ENCODE peak calls at places on chromosomes 6 and 20, in eight cellular contexts. X is CD8-positive, alpha-beta T cell; W is neuronal stem cell; V is right cardiac atrium; Q is cardiac muscle cell; U is effector memory CD4-positive, alpha-beta T cell; C is heart right ventricle; R is stomach. Y is an unnamed sample. For H3K4me1, the result is how much of the 10 kb centered on the place peaks cover.

GRCh38 chr6:118993358-118993757 is 58.4 kb upstream of the MCM9 start:
- DNase-seq in R (no peak), U (no peak), W (no peak), X (no peak), V (no peak), Q (no peak), C (no peak), Y (no peak)

GRCh38 chr6:18507018-18507415 is 119.9 kb downstream of the RNF144B start:
- DNase-seq in V (no peak), Q (no peak), C (no peak), U (no peak), X (no peak), W (no peak), R (no peak), Y (no peak)

GRCh38 chr20:37523012-37523391 is 2.0 kb downstream of the NNAT start:
- DNase-seq in V (no peak), U (no peak), W (no peak), X (no peak), C (no peak), R (peak), Q (no peak), Y (no peak)

GRCh38 chr6:130893766-130894165 is 66.6 kb downstream of the SMLR1 start:
- DNase-seq in X (no peak), W (no peak), U (no peak), R (no peak), Q (no peak), V (no peak), C (no peak), Y (no peak)

GRCh38 chr6:142802124-142802523 is 142.9 kb downstream of the HIVEP2 start:
- DNase-seq in X (no peak), W (no peak), U (no peak), R (no peak), C (no peak), V (no peak), Q (peak), Y (peak)

GRCh38 chr20:9867196-9867980 is 28.5 kb upstream of the PAK5 start:
- DNase-seq in R (no peak), C (no peak), X (no peak), V (no peak), Q (no peak), U (no peak), W (no peak), Y (no peak)

GRCh38 chr20:53569606-53570307 is 23.9 kb downstream of the ZNF217 start:
- DNase-seq in X (no peak), R (peak), W (no peak), Q (no peak), U (no peak), V (no peak), C (no peak), Y (no peak)

GRCh38 chr6:20169786-20170185 is 42.5 kb downstream of the MBOAT1 start:
- DNase-seq in R (no peak), C (no peak), X (no peak), U (no peak), Q (no peak), W (no peak), V (peak), Y (no peak)

GRCh38 chr20:25248501-25249172 is 752 bp downstream of the PYGB start:
- DNase-seq in Q (peak), R (peak), C (no peak), X (no peak), U (no peak), V (peak), W (peak), Y (no peak)

GRCh38 chr6:39816744-39817143 is 24.6 kb downstream of the DAAM2 start:
- DNase-seq in X (no peak), V (peak), Q (no peak), C (no peak), U (no peak), R (no peak), W (no peak), Y (no peak)

GRCh38 chr20:56634735-56635422 is 5.8 kb downstream of the TFAP2C start:
- DNase-seq in C (no peak), R (no peak), U (no peak), V (no peak), Q (no peak), W (no peak), X (no peak), Y (no peak)

DNA sequence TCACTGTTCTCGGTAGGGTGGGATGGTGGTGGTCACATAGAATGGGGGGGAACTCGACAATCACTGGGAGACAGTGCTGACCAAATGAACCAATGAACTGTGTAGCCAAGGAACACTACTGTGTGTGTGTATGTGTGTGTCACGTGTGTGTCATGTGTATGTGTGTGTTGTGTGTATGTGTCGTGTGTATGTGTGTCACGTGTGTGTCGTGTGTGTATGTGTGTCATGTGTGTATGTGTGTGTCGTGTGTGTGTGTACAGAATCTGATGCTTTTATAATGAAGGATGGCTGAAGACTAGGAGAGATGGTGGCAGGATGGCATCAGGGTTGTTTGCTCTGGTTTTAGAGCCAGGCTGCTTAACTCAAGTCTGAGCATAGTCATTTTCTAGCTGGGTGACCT is 99.1 kb upstream of the DUSP22 start:
- DNase-seq in V (no peak), U (no peak), C (no peak), Q (no peak), X (no peak), W (no peak), R (no peak), Y (no peak)
- H3K4me3 ChIP-seq in V (no peak), U (no peak), C (no peak), Q (no peak), X (no peak), W (no peak), R (no peak), Y (no peak)

GRCh38 chr20:33995053-33995816 is 1.5 kb downstream of the RALY start:
- DNase-seq in Q (peak), C (no peak), W (no peak), U (no peak), V (no peak), X (no peak), R (no peak), Y (no peak)
- H3K4me1 ChIP-seq in Q (under half), C (half or more), W (under half), U (half or more), V (under half), X (half or more), R (half or more), Y (under half)

GRCh38 chr6:169274761-169275160 is 21.1 kb upstream of the THBS2 start:
- DNase-seq in V (no peak), U (no peak), C (no peak), Q (peak), X (no peak), W (no peak), R (no peak), Y (no peak)

GRCh38 chr6:169271158-169271936 is 17.7 kb upstream of the THBS2 start:
- DNase-seq in R (no peak), C (no peak), V (no peak), U (no peak), W (no peak), Q (no peak), X (no peak), Y (no peak)

GRCh38 chr6:169269180-169270076 is 15.8 kb upstream of the THBS2 start:
- DNase-seq in X (no peak), Q (peak), R (no peak), U (no peak), V (peak), C (peak), W (no peak), Y (no peak)

GRCh38 chr6:169277619-169278018 is 24.0 kb upstream of the THBS2 start:
- DNase-seq in W (no peak), Q (no peak), U (no peak), C (no peak), R (no peak), V (no peak), X (no peak), Y (no peak)

DNA sequence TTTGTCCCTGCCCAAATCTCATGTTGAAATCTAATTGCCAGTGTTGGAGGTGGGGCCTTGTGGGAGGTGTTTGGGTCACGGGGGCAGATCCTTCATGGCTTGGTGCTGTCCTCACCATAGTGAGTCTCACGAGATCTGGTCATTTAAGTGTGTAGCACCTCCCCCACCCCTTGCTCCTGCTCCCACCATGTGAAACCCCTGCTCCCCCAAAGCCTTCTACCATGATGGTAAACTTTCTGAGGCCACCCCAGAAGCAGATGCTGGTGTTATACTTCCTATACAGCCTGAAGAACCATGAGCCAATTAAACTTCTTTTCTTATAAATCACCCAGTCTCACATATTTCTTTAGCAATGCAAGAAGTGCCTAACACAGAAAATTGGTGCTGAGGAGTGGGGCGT is 19.9 kb upstream of the THBS2 start:
- DNase-seq in R (no peak), U (no peak), X (no peak), C (no peak), Q (no peak), W (no peak), V (no peak), Y (no peak)
- H3K27ac ChIP-seq in R (no peak), U (no peak), X (no peak), C (no peak), Q (no peak), W (no peak), V (no peak), Y (no peak)

GRCh38 chr6:112237644-112238043 is 16.7 kb downstream of the LAMA4 start:
- DNase-seq in Q (peak), R (peak), U (no peak), X (no peak), C (peak), W (no peak), V (peak), Y (no peak)
- H3K4me3 ChIP-seq in Q (no peak), R (no peak), U (no peak), X (no peak), C (no peak), W (no peak), V (no peak), Y (no peak)

GRCh38 chr6:71404145-71404966 is 115.7 kb downstream of the OGFRL1 start:
- DNase-seq in R (no peak), V (no peak), W (no peak), X (no peak), Q (peak), U (no peak), C (no peak), Y (peak)
- H3K4me1 ChIP-seq in R (under half), V (under half), W (under half), X (under half), Q (under half), U (under half), C (half or more), Y (half or more)

GRCh38 chr6:136371117-136371696 is 81.6 kb upstream of the BCLAF1 start:
- DNase-seq in W (no peak), Q (no peak), X (no peak), U (no peak), C (no peak), V (no peak), R (no peak), Y (no peak)
- H3K27ac ChIP-seq in W (no peak), Q (no peak), X (no peak), U (no peak), C (no peak), V (no peak), R (no peak), Y (no peak)

GRCh38 chr6:43091020-43091419 is 14.9 kb downstream of the PTK7 start:
- DNase-seq in C (no peak), R (no peak), X (no peak), U (no peak), Q (no peak), W (no peak), V (no peak), Y (no peak)
- H3K4me3 ChIP-seq in C (no peak), R (no peak), X (no peak), U (no peak), Q (no peak), W (no peak), V (no peak), Y (no peak)

GRCh38 chr20:34015401-34016335 is 22.0 kb downstream of the RALY start:
- DNase-seq in V (no peak), U (no peak), W (no peak), R (no peak), C (no peak), Q (no peak), X (no peak), Y (no peak)

GRCh38 chr20:34016736-34017135 is 23.0 kb downstream of the RALY start:
- DNase-seq in Q (no peak), W (no peak), U (no peak), R (no peak), V (no peak), X (no peak), C (no peak), Y (no peak)

GRCh38 chr20:34017610-34018009 is 23.9 kb downstream of the RALY start:
- DNase-seq in V (no peak), U (no peak), R (no peak), X (no peak), C (no peak), Q (peak), W (no peak), Y (no peak)

GRCh38 chr20:34014878-34015277 is 21.2 kb downstream of the RALY start:
- DNase-seq in R (no peak), V (no peak), W (no peak), U (no peak), C (no peak), X (no peak), Q (no peak), Y (no peak)

DNA sequence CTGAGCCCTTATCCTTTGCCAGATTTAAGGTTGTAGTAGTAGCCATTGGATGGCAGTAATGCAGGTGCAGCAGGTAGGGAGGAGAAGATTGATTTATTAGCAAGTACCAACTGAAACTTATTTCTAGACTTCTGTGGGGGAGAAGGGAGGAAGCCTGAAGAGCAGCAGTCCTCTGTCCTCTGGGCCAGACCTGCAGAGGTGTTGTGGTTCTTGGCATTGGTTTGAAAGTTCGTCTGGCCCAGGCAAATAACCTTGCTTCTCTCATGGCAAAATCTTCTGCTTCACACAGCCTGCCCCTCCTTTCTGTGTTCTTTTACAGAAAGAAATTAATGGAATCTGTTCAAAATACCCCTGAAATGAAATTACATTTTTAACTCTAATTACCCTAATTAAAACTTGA is 24.5 kb downstream of the RALY start:
- DNase-seq in C (no peak), V (no peak), U (no peak), Q (no peak), R (no peak), W (no peak), X (no peak), Y (no peak)
- H3K4me1 ChIP-seq in C (half or more), V (under half), U (under half), Q (under half), R (under half), W (under half), X (half or more), Y (under half)

GRCh38 chr6:1865585-1865984 is 255.9 kb downstream of the FOXC1 start:
- DNase-seq in Q (no peak), W (no peak), V (no peak), U (no peak), C (no peak), R (no peak), X (no peak), Y (no peak)
- H3K27ac ChIP-seq in Q (no peak), W (no peak), V (no peak), U (no peak), C (no peak), R (no peak), X (no peak), Y (no peak)